ENCODE peak calls at places on chromosomes 2 and 18, in four cellular contexts. J, V, E and A are unnamed samples.
A peak's percentile ranks its signal among the peaks of the same experiment; 100 is the strongest.

GRCh38 chr2:99240431-99240830 is 15.0 kb downstream of the LYG2 start:
- DNase-seq in J (no peak), V (no peak), E (no peak), A (no peak)

GRCh38 chr2:173749315-173749714 is 215.9 kb downstream of the SP3 start:
- DNase-seq in J (peak; percentile 11), V (peak; percentile 27), E (no peak), A (no peak)

GRCh38 chr2:85668857-85669142 is 801 bp upstream of the SFTPB start:
- DNase-seq in J (no peak), V (no peak), E (no peak), A (no peak)

GRCh38 chr2:11121823-11122155 is 33.5 kb upstream of the SLC66A3 start:
- DNase-seq in J (no peak), V (no peak), E (no peak), A (no peak)

GRCh38 chr2:69134546-69134945 is 121.6 kb downstream of the ANTXR1 start:
- DNase-seq in J (no peak), V (no peak), E (no peak), A (no peak)

GRCh38 chr2:239048771-239049170 is 200.9 kb downstream of the TWIST2 start:
- DNase-seq in J (no peak), V (no peak), E (no peak), A (no peak)

GRCh38 chr2:103401621-103402020 is 639.8 kb downstream of the TMEM182 start:
- DNase-seq in J (peak; percentile 93), V (no peak), E (no peak), A (peak; percentile 18)

GRCh38 chr2:64453710-64454315 is at the start of gene LGALSL:
- DNase-seq in J (peak; percentile 61), V (no peak), E (peak; percentile 16), A (peak; percentile 68)

GRCh38 chr18:24831091-24831490 is 370.7 kb downstream of the HRH4 start:
- DNase-seq in J (no peak), V (no peak), E (no peak), A (no peak)

GRCh38 chr18:77080283-77080682 is 52.3 kb downstream of the MBP start:
- DNase-seq in J (no peak), V (no peak), E (no peak), A (no peak)

GRCh38 chr2:190432567-190433231 is 24.5 kb downstream of the MFSD6 start:
- DNase-seq in J (no peak), V (no peak), E (no peak), A (no peak)

GRCh38 chr2:23601301-23601965 is 216.5 kb downstream of the KLHL29 start:
- DNase-seq in J (peak; percentile 56), V (peak; percentile 13), E (no peak), A (no peak)

GRCh38 chr2:123073371-123073770 is 951.7 kb upstream of the CNTNAP5 start:
- DNase-seq in J (no peak), V (no peak), E (no peak), A (no peak)

GRCh38 chr2:134774786-134775641 is 56.2 kb upstream of the TMEM163 start:
- DNase-seq in J (peak; percentile 75), V (peak; percentile 10), E (no peak), A (peak; percentile 29)

GRCh38 chr2:55585451-55586079 is 31.9 kb downstream of the PPP4R3B start:
- DNase-seq in J (peak; percentile 10), V (peak; percentile 75), E (no peak), A (no peak)

GRCh38 chr2:228866781-228867180 is 404.3 kb downstream of the PID1 start:
- DNase-seq in J (no peak), V (peak; percentile 48), E (no peak), A (no peak)

GRCh38 chr2:65033178-65033577 is 23.0 kb upstream of the CEP68 start:
- DNase-seq in J (no peak), V (no peak), E (no peak), A (no peak)

GRCh38 chr2:3489449-3490115 is 29.7 kb downstream of the ADI1 start:
- DNase-seq in J (no peak), V (no peak), E (no peak), A (no peak)

GRCh38 chr2:30165050-30165520 is 18.3 kb downstream of the YPEL5 start:
- DNase-seq in J (peak; percentile 86), V (peak; percentile 94), E (no peak), A (peak; percentile 40)

GRCh38 chr2:20182241-20182931 is 42.5 kb downstream of the SDC1 start:
- DNase-seq in J (peak; percentile 91), V (peak; percentile 86), E (no peak), A (peak; percentile 10)

GRCh38 chr2:64667535-64667934 is 13.8 kb upstream of the SERTAD2 start:
- DNase-seq in J (no peak), V (no peak), E (no peak), A (no peak)

GRCh38 chr2:236085211-236085610 is 83.0 kb downstream of the GBX2 start:
- DNase-seq in J (no peak), V (no peak), E (no peak), A (no peak)